ENCODE peak calls at places on chromosomes 12 and 14, in six cellular contexts. R is lung, J is A549, F is OCI-LY7, I is NCI-H1417, K is HT-29. U is an unnamed sample.

GRCh38 chr12:49331360-49332222 is 5.4 kb downstream of the C1QL4 start:
- DNase-seq in R (peak), I (peak), J (peak), K (peak), F (peak), U (peak)

GRCh38 chr12:115088328-115088994 is 404.5 kb upstream of the TBX3 start:
- DNase-seq in K (no peak), I (no peak), R (peak), F (no peak), J (no peak), U (no peak)

GRCh38 chr14:64191756-64192155 is 102.4 kb downstream of the ESR2 start:
- DNase-seq in I (no peak), F (no peak), K (no peak), R (no peak), J (no peak), U (no peak)

GRCh38 chr12:98422359-98422758 is 93.0 kb upstream of the TMPO start:
- DNase-seq in K (no peak), R (no peak), I (no peak), F (no peak), J (no peak), U (no peak)

GRCh38 chr12:106903241-106903950 is 52.3 kb upstream of the TMEM263 start:
- DNase-seq in F (peak), K (peak), R (peak), J (peak), I (peak), U (peak)

GRCh38 chr14:24377660-24378059 is 9.7 kb downstream of the NFATC4 start:
- DNase-seq in F (no peak), J (no peak), I (peak), R (no peak), K (no peak), U (peak)

GRCh38 chr12:103011974-103012763 is 54.7 kb downstream of the ASCL1 start:
- DNase-seq in J (no peak), F (no peak), K (no peak), I (no peak), R (no peak), U (no peak)

GRCh38 chr12:41436076-41436475 is 248.0 kb downstream of the PDZRN4 start:
- DNase-seq in R (no peak), K (no peak), F (no peak), I (no peak), J (no peak), U (no peak)

GRCh38 chr14:39491134-39491541 is 58.9 kb upstream of the FBXO33 start:
- DNase-seq in I (peak), R (no peak), F (peak), K (peak), J (peak), U (peak)

GRCh38 chr12:45587042-45587441 is 142.5 kb upstream of the ARID2 start:
- DNase-seq in K (no peak), F (no peak), J (no peak), R (no peak), I (no peak), U (no peak)

GRCh38 chr14:36301159-36301558 is 19.3 kb downstream of the MBIP start:
- DNase-seq in K (no peak), R (no peak), J (no peak), I (no peak), F (no peak), U (no peak)

GRCh38 chr14:88002421-88002820 is 2.5 kb upstream of the GPR65 start:
- DNase-seq in F (peak), R (no peak), K (no peak), I (no peak), J (no peak), U (no peak)

GRCh38 chr12:69339999-69340398 is 8.2 kb upstream of the LYZ start:
- DNase-seq in I (no peak), R (no peak), J (no peak), F (no peak), K (no peak), U (no peak)